ENCODE peak calls at places on chromosomes 5 and 9, in seven cellular contexts. U is psoas muscle, W is AG04450, V is esophagus squamous epithelium, D is endodermal cell, H is IMR-90, Y is cardiac muscle cell. L is an unnamed sample.

GRCh38 chr5:105968961-105969360 is 1701.8 kb downstream of the EFNA5 start:
- DNase-seq in H (no peak), D (no peak), W (no peak), V (no peak), U (no peak), Y (peak; percentile 7), L (no peak)

GRCh38 chr9:12996971-12997370 is 222.2 kb downstream of the LURAP1L start:
- DNase-seq in W (no peak), V (no peak), U (no peak), D (no peak), Y (no peak), H (no peak), L (no peak)

GRCh38 chr9:14312721-14313377 is 1.1 kb downstream of the NFIB start:
- DNase-seq in W (no peak), U (peak; percentile 62), V (no peak), H (no peak), D (peak; percentile 80), Y (no peak), L (peak; percentile 33)

GRCh38 chr9:121133104-121133816 is 58.5 kb downstream of the CNTRL start:
- DNase-seq in D (peak; percentile 84), W (no peak), H (no peak), Y (no peak), V (no peak), U (no peak), L (no peak)

GRCh38 chr9:94584555-94584954 is 9.1 kb downstream of the FBP2 start:
- DNase-seq in W (no peak), D (no peak), Y (no peak), H (no peak), V (no peak), U (no peak), L (no peak)

GRCh38 chr5:59592101-59592500 is 301.4 kb downstream of the PDE4D start:
- DNase-seq in U (no peak), V (no peak), D (no peak), W (peak; percentile 4), Y (peak; percentile 41), H (peak; percentile 25), L (no peak)

GRCh38 chr5:14464661-14465060 is 116.9 kb upstream of the OTULINL start:
- DNase-seq in D (no peak), V (no peak), U (no peak), W (no peak), Y (no peak), H (no peak), L (no peak)

GRCh38 chr9:113247640-113248039 is 26.3 kb downstream of the SLC31A1 start:
- DNase-seq in U (no peak), Y (no peak), D (no peak), V (no peak), H (no peak), W (no peak), L (no peak)

GRCh38 chr5:68745459-68745858 is 348.4 kb upstream of the SLC30A5 start:
- DNase-seq in W (no peak), V (no peak), D (no peak), H (peak; percentile 2), U (no peak), Y (peak; percentile 58), L (no peak)

GRCh38 chr9:86262436-86262835 is 3.0 kb upstream of the C9orf153 start:
- DNase-seq in W (no peak), H (no peak), Y (no peak), U (no peak), D (no peak), V (no peak), L (no peak)

GRCh38 chr5:139397921-139398320 is 3.0 kb upstream of the PROB1 start:
- DNase-seq in W (no peak), D (no peak), H (peak; percentile 50), U (peak; percentile 32), Y (peak; percentile 32), V (no peak), L (no peak)

GRCh38 chr5:133816791-133817190 is 151.6 kb downstream of the C5orf15 start:
- DNase-seq in Y (no peak), V (no peak), W (no peak), U (no peak), H (no peak), D (no peak), L (no peak)

GRCh38 chr9:107542401-107542800 is 52.8 kb upstream of the KLF4 start:
- DNase-seq in W (no peak), Y (peak; percentile 23), U (no peak), V (no peak), D (no peak), H (no peak), L (no peak)

GRCh38 chr9:107638496-107638895 is 148.9 kb upstream of the KLF4 start:
- DNase-seq in D (no peak), H (no peak), U (no peak), W (no peak), V (no peak), Y (no peak), L (no peak)

GRCh38 chr9:97704851-97705250 is 7.7 kb upstream of the XPA start:
- DNase-seq in W (no peak), H (peak; percentile 6), U (no peak), V (no peak), Y (no peak), D (no peak), L (no peak)

GRCh38 chr9:95003694-95004451 is 277.4 kb downstream of the AOPEP start:
- DNase-seq in D (peak; percentile 80), W (no peak), H (peak; percentile 53), Y (peak; percentile 61), V (no peak), U (peak; percentile 59), L (peak; percentile 66)

GRCh38 chr5:74272831-74273545 is 367.5 kb downstream of the ENC1 start:
- DNase-seq in W (no peak), U (no peak), D (no peak), V (no peak), H (no peak), Y (no peak), L (peak; percentile 72)

GRCh38 chr9:137607141-137607857 is 1.8 kb downstream of the ARRDC1 start:
- DNase-seq in H (peak; percentile 33), D (no peak), V (no peak), U (no peak), W (no peak), Y (no peak), L (no peak)

GRCh38 chr9:137606734-137607138 is 1.2 kb downstream of the ARRDC1 start:
- DNase-seq in W (no peak), V (no peak), Y (no peak), U (peak; percentile 66), D (peak; percentile 57), H (no peak), L (no peak)

GRCh38 chr9:137606005-137606601 is 617 bp downstream of the ARRDC1 start:
- DNase-seq in H (no peak), D (no peak), V (no peak), U (peak; percentile 74), Y (no peak), W (no peak), L (no peak)

GRCh38 chr9:137604345-137605145 is 941 bp upstream of the ARRDC1 start:
- DNase-seq in H (no peak), Y (no peak), W (no peak), D (no peak), U (no peak), V (no peak), L (no peak)

GRCh38 chr9:137605146-137606004 is at the start of gene ARRDC1:
- DNase-seq in U (peak; percentile 97), V (peak; percentile 92), D (peak; percentile 99), Y (peak; percentile 93), H (peak; percentile 85), W (peak; percentile 74), L (peak; percentile 44)
- H3K27ac ChIP-seq in U (peak within 1 kb of the TSS; percentile 85), V (peak within 1 kb of the TSS; percentile 95), D (no peak within 1 kb of the TSS), Y (peak within 1 kb of the TSS; percentile 78), H (peak within 1 kb of the TSS; percentile 54), W (no peak within 1 kb of the TSS), L (no peak within 1 kb of the TSS)

GRCh38 chr5:148535190-148535589 is 119.1 kb downstream of the HTR4 start:
- DNase-seq in Y (no peak), H (no peak), U (no peak), D (no peak), V (no peak), W (no peak), L (no peak)
- H3K4me3 ChIP-seq in Y (no peak overlapping the region), H (no peak overlapping the region), U (no peak overlapping the region), D (no peak overlapping the region), V (no peak overlapping the region), W (no peak overlapping the region), L (no peak overlapping the region)

GRCh38 chr9:92385474-92385873 is 18.9 kb downstream of the OGN start:
- DNase-seq in H (no peak), W (no peak), D (no peak), U (no peak), V (no peak), Y (no peak), L (no peak)

GRCh38 chr9:92385953-92386352 is 18.4 kb downstream of the OGN start:
- DNase-seq in W (no peak), V (no peak), D (no peak), H (peak; percentile 29), Y (no peak), U (no peak), L (no peak)

GRCh38 chr9:92381780-92382179 is 22.6 kb downstream of the OGN start:
- DNase-seq in U (no peak), D (no peak), H (no peak), Y (no peak), V (no peak), W (no peak), L (no peak)

GRCh38 chr9:92384373-92384772 is 20.0 kb downstream of the OGN start:
- DNase-seq in Y (no peak), W (no peak), H (peak; percentile 69), D (no peak), V (no peak), U (no peak), L (no peak)

DNA sequence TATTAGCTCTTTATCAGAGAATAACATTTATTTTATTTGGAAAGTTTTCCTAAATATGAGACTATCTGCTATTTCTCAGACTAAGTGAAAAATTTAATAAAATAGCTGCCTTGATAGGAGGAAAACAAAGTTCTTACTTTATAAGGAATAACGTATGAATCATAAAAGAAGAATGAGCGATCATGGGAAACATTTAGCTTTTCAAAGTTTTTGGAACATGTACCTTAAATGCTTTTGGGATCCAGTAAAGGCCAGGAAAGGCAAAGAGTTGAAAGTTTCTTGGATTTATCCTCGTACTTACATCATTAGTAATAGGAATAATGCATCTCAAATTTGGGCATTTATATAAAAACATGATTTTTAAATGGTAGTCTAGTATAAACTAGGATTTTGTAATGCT is 19.4 kb downstream of the OGN start:
- DNase-seq in H (no peak), Y (peak; percentile 37), V (no peak), D (no peak), U (no peak), W (no peak), L (no peak)
- H3K27ac ChIP-seq in H (no peak overlapping the region), Y (no peak overlapping the region), V (no peak overlapping the region), D (no peak overlapping the region), U (no peak overlapping the region), W (no peak overlapping the region), L (no peak overlapping the region)

DNA sequence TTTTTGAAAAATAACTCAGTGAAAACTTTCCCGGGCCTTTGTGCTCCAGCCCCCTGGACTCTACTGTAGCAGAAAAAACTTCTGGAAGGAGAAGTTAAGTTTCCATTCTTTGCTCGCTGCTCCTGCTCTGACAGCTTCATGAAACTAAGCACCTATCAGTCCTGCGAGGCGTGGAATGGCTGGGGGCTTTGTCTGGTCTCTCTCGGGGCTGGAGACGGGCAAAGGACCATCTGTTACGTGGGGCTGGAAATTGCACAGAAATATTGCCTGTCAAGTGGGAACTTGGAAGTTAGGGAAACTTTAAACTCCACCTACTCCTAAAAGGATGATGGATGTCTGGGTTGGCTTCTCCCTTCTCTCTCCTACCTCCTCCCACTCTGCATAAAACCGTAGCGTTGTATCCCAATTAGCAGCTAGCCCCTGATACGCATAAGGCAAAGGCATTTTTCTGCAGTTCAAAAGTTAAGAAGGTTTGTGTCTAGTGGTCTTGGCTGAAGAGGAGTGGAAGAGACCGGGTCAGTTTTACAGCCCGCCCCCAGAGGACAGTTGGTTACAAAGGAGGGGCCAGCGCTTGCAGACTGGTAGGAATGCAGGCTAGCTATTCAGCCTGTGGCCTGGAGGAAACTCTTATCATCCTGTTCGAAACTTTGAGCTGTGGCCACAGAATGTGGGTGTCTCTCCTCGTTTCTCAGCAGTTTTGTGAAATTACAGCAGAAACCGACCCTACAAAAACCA is 1.2 kb downstream of the FBXL7 start:
- DNase-seq in H (peak; percentile 76), Y (peak; percentile 90), U (peak; percentile 51), V (no peak), D (peak; percentile 86), W (no peak), L (peak; percentile 85)
- H3K4me3 ChIP-seq in H (peak overlapping the region; percentile 97), Y (peak overlapping the region; percentile 92), U (peak overlapping the region; percentile 69), V (peak overlapping the region; percentile 59), D (peak overlapping the region; percentile 92), W (peak overlapping the region; percentile 81), L (peak overlapping the region; percentile 95)

L was measured in SJSA1.